ENCODE peak calls at places on chromosomes 13 and 19, in five cellular contexts. M is activated naive CD4-positive, alpha-beta T cell treated with anti-CD3 and anti-CD28 coated beads, Interleukin-2, amount 50 U/mL, for 72 hours; G is pancreas; B is K562; N is activated T-cell treated with anti-CD3 and anti-CD28 coated beads, Interleukin-2, amount 50 U/mL, for 72 hours. T is an unnamed sample.
A peak's percentile ranks its signal among the peaks of the same experiment; 100 is the strongest.

GRCh38 chr19:57351867-57352266 is 796 bp downstream of the ZNF304 start:
- ATAC-seq in M (no peak), G (no peak), B (peak; percentile 26), N (no peak), T (no peak)

GRCh38 chr13:113545455-113545930 is 39.1 kb upstream of the TFDP1 start:
- ATAC-seq in M (no peak), G (no peak), B (no peak), N (no peak), T (no peak)

GRCh38 chr13:45142440-45143345 is 22.4 kb downstream of the GTF2F2 start:
- ATAC-seq in M (no peak), G (no peak), B (no peak), N (no peak), T (no peak)

GRCh38 chr13:95212962-95213850 is 88.0 kb downstream of the ABCC4 start:
- ATAC-seq in M (no peak), G (no peak), B (no peak), N (no peak), T (no peak)

GRCh38 chr13:80454245-80454644 is 113.3 kb upstream of the SPRY2 start:
- ATAC-seq in M (peak; percentile 57), G (no peak), B (no peak), N (no peak), T (no peak)

GRCh38 chr13:20465218-20465879 is 60.3 kb downstream of the CRYL1 start:
- ATAC-seq in M (no peak), G (no peak), B (no peak), N (no peak), T (no peak)

GRCh38 chr13:110590577-110590976 is 24.8 kb upstream of the NAXD start:
- ATAC-seq in M (no peak), G (no peak), B (no peak), N (no peak), T (no peak)

GRCh38 chr13:88590574-88590973 is 919.4 kb downstream of the SLITRK5 start:
- ATAC-seq in M (no peak), G (no peak), B (no peak), N (no peak), T (no peak)

GRCh38 chr13:31903072-31903815 is 128.3 kb upstream of the FRY start:
- ATAC-seq in M (no peak), G (no peak), B (no peak), N (no peak), T (peak; percentile 50)

GRCh38 chr13:111534646-111535461 is 214.4 kb downstream of the TEX29 start:
- ATAC-seq in M (no peak), G (no peak), B (no peak), N (no peak), T (no peak)

GRCh38 chr19:10086904-10087256 is 763 bp downstream of the SHFL start:
- ATAC-seq in M (peak; percentile 19), G (no peak), B (peak; percentile 54), N (peak; percentile 35), T (no peak)

GRCh38 chr13:40780822-40781401 is 8.5 kb upstream of the SLC25A15 start:
- ATAC-seq in M (no peak), G (no peak), B (peak; percentile 78), N (no peak), T (no peak)

GRCh38 chr13:50979187-50979586 is 69.6 kb downstream of the RNASEH2B start:
- ATAC-seq in M (no peak), G (no peak), B (no peak), N (no peak), T (no peak)

GRCh38 chr19:2561221-2561620 is 85.3 kb downstream of the GADD45B start:
- ATAC-seq in M (no peak), G (no peak), B (no peak), N (no peak), T (no peak)

GRCh38 chr13:30158774-30159445 is 148.4 kb downstream of the KATNAL1 start:
- ATAC-seq in M (peak; percentile 52), G (no peak), B (peak; percentile 69), N (peak; percentile 42), T (peak; percentile 60)

GRCh38 chr19:33175886-33176669 is 18.1 kb upstream of the LRP3 start:
- ATAC-seq in M (no peak), G (peak; percentile 1), B (peak; percentile 4), N (no peak), T (no peak)

GRCh38 chr19:17404621-17405249 is 695 bp downstream of the BST2 start:
- ATAC-seq in M (peak; percentile 0), G (no peak), B (no peak), N (no peak), T (no peak)

GRCh38 chr13:42009057-42009456 is 39.4 kb upstream of the DGKH start:
- ATAC-seq in M (no peak), G (no peak), B (no peak), N (no peak), T (no peak)

GRCh38 chr19:51431124-51431523 is 13.7 kb upstream of the SIGLEC10 start:
- ATAC-seq in M (no peak), G (no peak), B (no peak), N (no peak), T (no peak)

GRCh38 chr19:40411125-40411842 is 1.9 kb downstream of the PRX start:
- ATAC-seq in M (no peak), G (no peak), B (peak; percentile 17), N (no peak), T (no peak)

GRCh38 chr19:2168619-2169424 is 5.1 kb downstream of the DOT1L start:
- ATAC-seq in M (peak; percentile 41), G (peak; percentile 82), B (peak; percentile 91), N (peak; percentile 75), T (peak; percentile 75)

GRCh38 chr19:30830875-30831274 is 458.7 kb downstream of the ZNF536 start:
- ATAC-seq in M (no peak), G (no peak), B (no peak), N (no peak), T (no peak)

GRCh38 chr13:21825186-21825585 is 154.3 kb downstream of the FGF9 start:
- ATAC-seq in M (no peak), G (no peak), B (no peak), N (no peak), T (no peak)

GRCh38 chr19:4980838-4981680 is 12.1 kb downstream of the KDM4B start:
- ATAC-seq in M (peak; percentile 13), G (no peak), B (peak; percentile 58), N (peak; percentile 30), T (no peak)

GRCh38 chr19:15432018-15432494 is 13.3 kb upstream of the AKAP8L start:
- ATAC-seq in M (no peak), G (no peak), B (peak; percentile 13), N (peak; percentile 18), T (peak; percentile 5)

GRCh38 chr19:9586764-9587163 is 2.5 kb upstream of the ZNF121 start:
- ATAC-seq in M (peak; percentile 70), G (no peak), B (peak; percentile 63), N (peak; percentile 56), T (peak; percentile 66)

GRCh38 chr13:23367907-23368306 is 65.6 kb downstream of the SACS start:
- ATAC-seq in M (no peak), G (no peak), B (no peak), N (no peak), T (no peak)

GRCh38 chr13:30654430-30654829 is 36.7 kb downstream of the USPL1 start:
- ATAC-seq in M (peak; percentile 99), G (no peak), B (peak; percentile 53), N (peak; percentile 99), T (peak; percentile 99)

GRCh38 chr19:17352608-17353280 is 15.4 kb downstream of the GTPBP3 start:
- ATAC-seq in M (no peak), G (no peak), B (peak; percentile 45), N (no peak), T (no peak)

GRCh38 chr19:3585301-3586123 is at the start of gene GIPC3:
- ATAC-seq in M (peak; percentile 28), G (no peak), B (peak; percentile 56), N (peak; percentile 44), T (no peak)

GRCh38 chr19:38473201-38473600 is 39.7 kb downstream of the RYR1 start:
- ATAC-seq in M (no peak), G (no peak), B (no peak), N (no peak), T (no peak)

GRCh38 chr13:87953381-87953780 is 282.2 kb downstream of the SLITRK5 start:
- ATAC-seq in M (no peak), G (no peak), B (no peak), N (no peak), T (no peak)

GRCh38 chr13:31055589-31055988 is 106.1 kb downstream of the HSPH1 start:
- ATAC-seq in M (no peak), G (no peak), B (no peak), N (no peak), T (no peak)

GRCh38 chr19:48806518-48806817 is 4.4 kb downstream of the BCAT2 start:
- ATAC-seq in M (no peak), G (no peak), B (no peak), N (no peak), T (no peak)

T was measured in activated T-helper 17 cell treated with anti-CD3 and anti-CD28 coated beads, Interleukin-2, amount 50 U/mL, for 72 hours.